ENCODE peak calls at places on chromosomes 6 and 20, in four cellular contexts. One of them, this sample, is unnamed.
A peak's percentile ranks its signal among the peaks of the same experiment; 100 is the strongest.

GRCh38 chr20:57439432-57439831 is 48.2 kb downstream of the RBM38 start:
- DNase-seq in A549: no peak
- DNase-seq in endothelial cell: no peak
- DNase-seq in AG10803: no peak
- DNase-seq in this sample: no peak

GRCh38 chr6:156782691-156783320 is 5.6 kb downstream of the ARID1B start:
- DNase-seq in A549: no peak
- DNase-seq in endothelial cell: no peak
- DNase-seq in AG10803: no peak
- DNase-seq in this sample: no peak

GRCh38 chr6:4125500-4125899 is 9.9 kb downstream of the ECI2 start:
- DNase-seq in A549: no peak
- DNase-seq in endothelial cell: no peak
- DNase-seq in AG10803: no peak
- DNase-seq in this sample: no peak

GRCh38 chr6:73823832-73824231 is 127.8 kb downstream of the CD109 start:
- DNase-seq in A549: no peak
- DNase-seq in endothelial cell: no peak
- DNase-seq in AG10803: no peak
- DNase-seq in this sample: no peak

GRCh38 chr20:16485406-16485805 is 87.8 kb downstream of the KIF16B start:
- DNase-seq in A549: no peak
- DNase-seq in endothelial cell: no peak
- DNase-seq in AG10803: peak; percentile 5
- DNase-seq in this sample: no peak

GRCh38 chr6:42569102-42570028 is 5.5 kb downstream of the UBR2 start:
- DNase-seq in A549: no peak
- DNase-seq in endothelial cell: no peak
- DNase-seq in AG10803: peak; percentile 99
- DNase-seq in this sample: peak; percentile 63

GRCh38 chr6:31651602-31652191 is 764 bp downstream of the BAG6 start:
- DNase-seq in A549: peak; percentile 58
- DNase-seq in endothelial cell: no peak
- DNase-seq in AG10803: peak; percentile 81
- DNase-seq in this sample: peak; percentile 94

GRCh38 chr20:3068986-3069900 is 2.2 kb upstream of the OXT start:
- DNase-seq in A549: no peak
- DNase-seq in endothelial cell: no peak
- DNase-seq in AG10803: peak; percentile 23
- DNase-seq in this sample: peak; percentile 11

GRCh38 chr6:71414486-71414885 is 125.9 kb downstream of the OGFRL1 start:
- DNase-seq in A549: no peak
- DNase-seq in endothelial cell: no peak
- DNase-seq in AG10803: no peak
- DNase-seq in this sample: no peak

GRCh38 chr6:125821825-125822281 is 31.1 kb downstream of the NCOA7 start:
- DNase-seq in A549: no peak
- DNase-seq in endothelial cell: no peak
- DNase-seq in AG10803: no peak
- DNase-seq in this sample: no peak

GRCh38 chr20:48941467-48941866 is 20.0 kb downstream of the ARFGEF2 start:
- DNase-seq in A549: no peak
- DNase-seq in endothelial cell: no peak
- DNase-seq in AG10803: no peak
- DNase-seq in this sample: no peak